ENCODE peak calls at places on chromosome 4, in seven cellular contexts. X is HCT116, K is K562, F is GM12878, J is H1, C is SK-N-SH, Y is HepG2. Z is an unnamed sample.

GRCh38 chr4:19729873-19730735 is 521.6 kb upstream of the SLIT2 start:
- DNase-seq in X (no peak), K (no peak), F (no peak), J (no peak), C (no peak), Y (no peak), Z (no peak)

GRCh38 chr4:161448550-161449180 is 715.1 kb downstream of the FSTL5 start:
- DNase-seq in X (no peak), K (no peak), F (no peak), J (no peak), C (no peak), Y (no peak), Z (no peak)

GRCh38 chr4:126209117-126209516 is 894.4 kb downstream of the FAT4 start:
- DNase-seq in X (no peak), K (no peak), F (no peak), J (no peak), C (no peak), Y (no peak), Z (no peak)

GRCh38 chr4:143017210-143017609 is 167.5 kb upstream of the USP38 start:
- DNase-seq in X (no peak), K (no peak), F (no peak), J (no peak), C (no peak), Y (no peak), Z (no peak)

GRCh38 chr4:88341227-88342192 is 37.1 kb upstream of the HERC6 start:
- DNase-seq in X (no peak), K (no peak), F (no peak), J (peak), C (no peak), Y (peak), Z (no peak)

GRCh38 chr4:41561241-41561640 is 23.3 kb downstream of the LIMCH1 start:
- DNase-seq in X (no peak), K (no peak), F (no peak), J (no peak), C (no peak), Y (no peak), Z (no peak)

GRCh38 chr4:173167793-173168395 is 717 bp upstream of the GALNT7 start:
- DNase-seq in X (peak), K (peak), F (no peak), J (no peak), C (peak), Y (no peak), Z (peak)

GRCh38 chr4:8162625-8163024 is 4.0 kb upstream of the ABLIM2 start:
- DNase-seq in X (no peak), K (no peak), F (no peak), J (no peak), C (no peak), Y (no peak), Z (no peak)

GRCh38 chr4:156941940-156942548 is 29.6 kb downstream of the PDGFC start:
- DNase-seq in X (no peak), K (no peak), F (no peak), J (no peak), C (no peak), Y (peak), Z (no peak)

GRCh38 chr4:183399616-183400015 is 44.8 kb upstream of the CDKN2AIP start:
- DNase-seq in X (no peak), K (no peak), F (no peak), J (no peak), C (no peak), Y (no peak), Z (no peak)

GRCh38 chr4:114780205-114780604 is 181.6 kb downstream of the UGT8 start:
- DNase-seq in X (peak), K (no peak), F (no peak), J (no peak), C (peak), Y (peak), Z (no peak)

GRCh38 chr4:38236003-38236402 is 275.8 kb downstream of the PTTG2 start:
- DNase-seq in X (no peak), K (no peak), F (no peak), J (no peak), C (no peak), Y (no peak), Z (no peak)

GRCh38 chr4:95377511-95377910 is 171.3 kb downstream of the UNC5C start:
- DNase-seq in X (no peak), K (no peak), F (no peak), J (no peak), C (no peak), Y (no peak), Z (no peak)

GRCh38 chr4:117783716-117784115 is 250.6 kb upstream of the NDST3 start:
- DNase-seq in X (no peak), K (no peak), F (no peak), J (no peak), C (no peak), Y (no peak), Z (no peak)

GRCh38 chr4:2066011-2066551 is 7.0 kb downstream of the NAT8L start:
- DNase-seq in X (no peak), K (no peak), F (no peak), J (no peak), C (peak), Y (no peak), Z (no peak)

GRCh38 chr4:40317921-40318658 is 17.0 kb upstream of the CHRNA9 start:
- DNase-seq in X (no peak), K (no peak), F (no peak), J (no peak), C (no peak), Y (no peak), Z (no peak)

GRCh38 chr4:113618205-113618604 is 143.3 kb downstream of the CAMK2D start:
- DNase-seq in X (no peak), K (no peak), F (no peak), J (no peak), C (no peak), Y (no peak), Z (no peak)

GRCh38 chr4:150094676-150095075 is 16.4 kb downstream of the DCLK2 start:
- DNase-seq in X (no peak), K (no peak), F (no peak), J (no peak), C (no peak), Y (no peak), Z (no peak)

GRCh38 chr4:62909238-62909637 is 1500.0 kb downstream of the TECRL start:
- DNase-seq in X (no peak), K (no peak), F (no peak), J (no peak), C (no peak), Y (no peak), Z (no peak)

GRCh38 chr4:145909331-145909730 is 29.3 kb downstream of the ZNF827 start:
- DNase-seq in X (no peak), K (peak), F (no peak), J (peak), C (peak), Y (no peak), Z (peak)

GRCh38 chr4:15043226-15043625 is 40.9 kb downstream of the CPEB2 start:
- DNase-seq in X (peak), K (peak), F (no peak), J (no peak), C (peak), Y (peak), Z (no peak)

GRCh38 chr4:52107745-52108144 is 56.6 kb downstream of the SPATA18 start:
- DNase-seq in X (no peak), K (no peak), F (no peak), J (no peak), C (no peak), Y (no peak), Z (no peak)

GRCh38 chr4:2637956-2638552 is 101.6 kb downstream of the FAM193A start:
- DNase-seq in X (no peak), K (no peak), F (no peak), J (no peak), C (no peak), Y (no peak), Z (no peak)

GRCh38 chr4:128355301-128355700 is 67.7 kb upstream of the PGRMC2 start:
- DNase-seq in X (no peak), K (peak), F (no peak), J (no peak), C (peak), Y (no peak), Z (no peak)

GRCh38 chr4:24731448-24731847 is 63.9 kb upstream of the SOD3 start:
- DNase-seq in X (no peak), K (no peak), F (no peak), J (no peak), C (no peak), Y (no peak), Z (no peak)

GRCh38 chr4:18034099-18034498 is 12.5 kb upstream of the LCORL start:
- DNase-seq in X (no peak), K (no peak), F (no peak), J (no peak), C (no peak), Y (no peak), Z (no peak)

GRCh38 chr4:26264109-26264508 is 56.7 kb upstream of the RBPJ start:
- DNase-seq in X (no peak), K (no peak), F (no peak), J (no peak), C (no peak), Y (no peak), Z (no peak)

GRCh38 chr4:170037481-170037880 is 11.3 kb upstream of the MFAP3L start:
- DNase-seq in X (no peak), K (no peak), F (no peak), J (no peak), C (no peak), Y (no peak), Z (no peak)

GRCh38 chr4:180058731-180059215 is 2184.4 kb upstream of the TENM3 start:
- DNase-seq in X (no peak), K (peak), F (no peak), J (peak), C (peak), Y (no peak), Z (no peak)

GRCh38 chr4:19971829-19972228 is 279.9 kb upstream of the SLIT2 start:
- DNase-seq in X (no peak), K (no peak), F (no peak), J (no peak), C (no peak), Y (no peak), Z (no peak)

GRCh38 chr4:168848112-168848511 is 161.9 kb downstream of the CBR4 start:
- DNase-seq in X (no peak), K (no peak), F (no peak), J (no peak), C (peak), Y (peak), Z (no peak)

GRCh38 chr4:8315343-8316250 is 46.0 kb downstream of the HTRA3 start:
- DNase-seq in X (peak), K (no peak), F (no peak), J (peak), C (peak), Y (peak), Z (peak)

GRCh38 chr4:165440415-165440882 is 61.6 kb downstream of the CPE start:
- DNase-seq in X (peak), K (no peak), F (no peak), J (no peak), C (peak), Y (peak), Z (no peak)

GRCh38 chr4:10161146-10161545 is 44.5 kb upstream of the WDR1 start:
- DNase-seq in X (no peak), K (no peak), F (no peak), J (no peak), C (no peak), Y (no peak), Z (peak)

GRCh38 chr4:110049951-110050925 is 137.6 kb downstream of the EGF start:
- DNase-seq in X (peak), K (peak), F (peak), J (peak), C (peak), Y (peak), Z (peak)

GRCh38 chr4:183632689-183633088 is 26.3 kb downstream of the RWDD4 start:
- DNase-seq in X (no peak), K (peak), F (no peak), J (no peak), C (no peak), Y (no peak), Z (no peak)

GRCh38 chr4:153181293-153182080 is 22.8 kb upstream of the TRIM2 start:
- DNase-seq in X (no peak), K (no peak), F (no peak), J (no peak), C (no peak), Y (no peak), Z (no peak)

GRCh38 chr4:166064706-166065105 is 191.7 kb downstream of the TLL1 start:
- DNase-seq in X (no peak), K (no peak), F (no peak), J (no peak), C (no peak), Y (no peak), Z (peak)

GRCh38 chr4:98509641-98510170 is 148.7 kb downstream of the TSPAN5 start:
- DNase-seq in X (no peak), K (no peak), F (no peak), J (no peak), C (no peak), Y (no peak), Z (no peak)

GRCh38 chr4:31022702-31023101 is 302.5 kb downstream of the PCDH7 start:
- DNase-seq in X (no peak), K (no peak), F (no peak), J (no peak), C (no peak), Y (no peak), Z (no peak)

DNA sequence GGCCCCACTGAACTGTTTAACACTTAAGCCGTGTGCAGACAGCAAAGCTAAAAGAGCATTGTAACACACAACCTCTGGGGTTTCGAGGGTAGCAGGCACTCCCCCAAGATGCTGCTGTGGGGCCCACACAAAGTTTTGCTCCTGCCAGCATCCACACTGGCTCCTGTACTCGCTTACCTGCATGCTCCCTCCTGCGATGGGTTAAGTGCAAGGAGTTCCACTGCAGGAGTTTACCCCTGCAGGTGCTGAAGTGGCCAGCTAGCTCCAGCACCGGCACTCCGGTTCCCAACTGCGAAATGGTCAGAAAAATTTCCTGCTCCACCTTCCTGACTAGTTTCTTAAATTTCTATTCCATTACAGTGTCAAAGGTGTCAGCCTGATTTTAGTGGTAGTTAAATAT is 443.5 kb downstream of the PCDH10 start:
- DNase-seq in X (no peak), K (no peak), F (no peak), J (no peak), C (no peak), Y (no peak), Z (no peak)
- TF ChIP-seq JUND in X (no peak), K (no peak), F (no peak), J (no peak), C (no peak), Y (no peak), Z (no peak)

DNA sequence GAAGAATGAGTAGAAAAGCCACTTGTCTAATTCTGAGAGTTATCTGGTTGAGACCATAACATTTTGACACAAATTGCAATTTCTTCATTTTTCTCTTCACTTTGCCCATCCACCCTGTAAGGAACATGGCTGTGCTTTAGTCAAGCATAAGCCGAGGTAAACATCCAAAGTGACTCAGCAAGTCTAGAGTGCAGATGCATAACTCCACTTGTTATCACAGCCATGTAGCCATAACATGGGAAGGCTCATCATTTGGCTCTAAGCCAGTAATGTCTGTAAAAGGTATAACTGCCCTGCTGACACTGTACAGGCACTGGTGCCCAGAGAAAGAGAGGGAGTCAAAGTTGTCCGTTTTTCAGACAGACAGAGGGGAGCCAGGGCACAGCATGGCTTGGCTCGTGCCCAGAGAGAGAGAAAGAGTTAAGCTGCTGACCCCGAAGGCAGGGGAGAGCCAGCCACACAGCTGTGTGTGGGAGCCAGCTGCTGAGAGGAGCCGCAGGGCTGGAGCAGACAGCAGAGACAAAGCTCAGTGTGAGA is 76.9 kb upstream of the EXOC1L start:
- DNase-seq in X (no peak), K (peak), F (no peak), J (no peak), C (peak), Y (peak), Z (no peak)
- TF ChIP-seq JUND in X (no peak), K (peak), F (no peak), J (no peak), C (no peak), Y (no peak), Z (no peak)

DNA sequence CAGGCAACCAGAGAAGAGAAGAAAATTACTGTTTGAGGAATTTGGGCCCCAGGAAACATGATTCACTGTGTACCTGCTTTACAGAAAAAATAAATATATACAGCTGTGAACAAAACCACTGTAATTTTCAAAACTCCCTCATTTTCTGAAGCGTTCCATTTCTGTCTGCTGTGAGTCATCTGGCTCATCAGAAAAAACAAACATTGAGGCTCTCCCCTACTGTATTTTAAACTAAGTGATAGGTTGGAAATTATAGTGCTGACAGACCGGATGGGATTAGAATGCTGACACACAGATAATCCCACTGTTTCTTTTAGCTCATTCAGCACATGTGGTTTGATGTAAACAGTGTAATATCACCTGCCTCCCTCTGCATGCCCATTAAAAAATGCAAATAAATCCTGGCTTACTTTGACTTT is 847.0 kb downstream of the TRIML1 start:
- DNase-seq in X (no peak), K (no peak), F (no peak), J (no peak), C (no peak), Y (peak), Z (no peak)
- TF ChIP-seq JUND in X (no peak), K (no peak), F (no peak), J (no peak), C (no peak), Y (no peak), Z (no peak)

GRCh38 chr4:7159923-7160322 is 32.4 kb upstream of the SORCS2 start:
- DNase-seq in X (no peak), K (no peak), F (no peak), J (no peak), C (no peak), Y (peak), Z (no peak)
- TF ChIP-seq JUND in X (no peak), K (no peak), F (no peak), J (no peak), C (no peak), Y (no peak), Z (no peak)

GRCh38 chr4:53804719-53805118 is 213.4 kb upstream of the LNX1 start:
- DNase-seq in X (peak), K (peak), F (peak), J (peak), C (no peak), Y (peak), Z (peak)
- TF ChIP-seq JUND in X (no peak), K (no peak), F (no peak), J (no peak), C (no peak), Y (no peak), Z (no peak)

Z was measured in T47D.